ENCODE peak calls at places on chromosomes 3 and 15, in seven cellular contexts. B, G, U, X, K, V and Q are unnamed samples.

GRCh38 chr3:45067486-45067885 is 41.4 kb downstream of the CLEC3B start:
- DNase-seq in B (no peak), G (no peak), U (peak), X (no peak), K (no peak), V (no peak), Q (no peak)

GRCh38 chr3:141845407-141846049 is 30.9 kb upstream of the ATP1B3 start:
- DNase-seq in B (no peak), G (no peak), U (no peak), X (peak), K (peak), V (no peak), Q (no peak)

GRCh38 chr3:27553868-27554540 is 69.8 kb upstream of the SLC4A7 start:
- DNase-seq in B (no peak), G (no peak), U (peak), X (no peak), K (no peak), V (no peak), Q (no peak)

GRCh38 chr3:190340071-190340470 is 17.8 kb upstream of the CLDN1 start:
- DNase-seq in B (no peak), G (no peak), U (no peak), X (no peak), K (no peak), V (no peak), Q (no peak)

GRCh38 chr3:113054552-113054951 is 63.8 kb downstream of the GTPBP8 start:
- DNase-seq in B (no peak), G (peak), U (peak), X (no peak), K (no peak), V (no peak), Q (no peak)

GRCh38 chr3:73255609-73256029 is 194.2 kb downstream of the EBLN2 start:
- DNase-seq in B (no peak), G (peak), U (peak), X (no peak), K (no peak), V (no peak), Q (no peak)

GRCh38 chr15:55253580-55253979 is 36.0 kb downstream of the RAB27A start:
- DNase-seq in B (no peak), G (peak), U (peak), X (no peak), K (no peak), V (no peak), Q (no peak)

GRCh38 chr3:17831366-17831765 is 88.9 kb upstream of the TBC1D5 start:
- DNase-seq in B (no peak), G (no peak), U (peak), X (no peak), K (no peak), V (no peak), Q (no peak)

GRCh38 chr3:149476135-149476684 is 1.7 kb downstream of the TM4SF4 start:
- DNase-seq in B (no peak), G (no peak), U (no peak), X (no peak), K (no peak), V (no peak), Q (no peak)

GRCh38 chr3:71416868-71417267 is 166.7 kb downstream of the FOXP1 start:
- DNase-seq in B (no peak), G (no peak), U (no peak), X (peak), K (peak), V (peak), Q (no peak)